ENCODE peak calls at places on chromosomes 13 and 19, in five cellular contexts. J is PC-3; R is Panc1; Y is hippocampal formation; V is activated naive CD8-positive, alpha-beta T cell treated with anti-CD3 and anti-CD28 coated beads for 36 hours. S is an unnamed sample.

GRCh38 chr13:44873486-44873885 is 115.8 kb downstream of the NUFIP1 start:
- DNase-seq in J (no peak), R (no peak), Y (no peak), V (no peak), S (no peak)

GRCh38 chr19:49888478-49888901 is 8.2 kb downstream of the IL4I1 start:
- DNase-seq in J (no peak), R (no peak), Y (no peak), V (no peak), S (no peak)

GRCh38 chr19:10603873-10604459 is 16.9 kb upstream of the AP1M2 start:
- DNase-seq in J (no peak), R (no peak), Y (peak; percentile 3), V (peak; percentile 27), S (peak; percentile 83)

GRCh38 chr19:8461891-8462290 is 17.1 kb downstream of the HNRNPM start:
- DNase-seq in J (no peak), R (no peak), Y (no peak), V (no peak), S (no peak)

GRCh38 chr13:71721117-71721516 is 145.9 kb downstream of the DACH1 start:
- DNase-seq in J (no peak), R (no peak), Y (no peak), V (no peak), S (no peak)

GRCh38 chr19:53158119-53158656 is 665 bp downstream of the ZNF347 start:
- DNase-seq in J (peak; percentile 41), R (no peak), Y (peak; percentile 5), V (peak; percentile 44), S (peak; percentile 52)

GRCh38 chr13:97659602-97660001 is 225.6 kb downstream of the RAP2A start:
- DNase-seq in J (no peak), R (no peak), Y (peak; percentile 4), V (no peak), S (no peak)

GRCh38 chr13:33611016-33611805 is 206.7 kb upstream of the RFC3 start:
- DNase-seq in J (no peak), R (no peak), Y (peak; percentile 74), V (no peak), S (peak; percentile 67)

S was measured in osteoblast.